ENCODE peak calls at places on chromosomes 4 and X, in seven cellular contexts. B is left lung; O is activated CD4-positive, alpha-beta T cell treated with anti-CD3 and anti-CD28 coated beads, Interleukin-2, amount 10 ng/mL, durations not matched to agents 7 days and 5 days; U is stimulated activated CD4-positive, alpha-beta T cell treated with anti-CD3 and anti-CD28 coated beads, Interleukin-1b, Interleukin-23, amount 100 ng/mL, for 48 hours; A is T follicular helper cell; M is uterus; F is NCI-H1092. W is an unnamed sample.

GRCh38 chr4:988726-989721 is 2.2 kb downstream of the IDUA start:
- DNase-seq in B (no peak), O (no peak), U (no peak), A (no peak), M (no peak), F (no peak), W (no peak)

GRCh38 chr4:23590431-23590830 is 299.4 kb downstream of the PPARGC1A start:
- DNase-seq in B (no peak), O (no peak), U (no peak), A (no peak), M (no peak), F (no peak), W (no peak)

GRCh38 chr4:153223418-153223792 is 19.2 kb downstream of the TRIM2 start:
- DNase-seq in B (no peak), O (no peak), U (no peak), A (no peak), M (no peak), F (no peak), W (no peak)

GRCh38 chrX:83508006-83508405 is at the start of gene POU3F4:
- DNase-seq in B (no peak), O (no peak), U (no peak), A (no peak), M (no peak), F (no peak), W (peak)

GRCh38 chr4:16457944-16458343 is 231.7 kb upstream of the TAPT1 start:
- DNase-seq in B (no peak), O (no peak), U (no peak), A (no peak), M (no peak), F (no peak), W (no peak)

GRCh38 chrX:12403474-12404082 is 265.3 kb downstream of the FRMPD4 start:
- DNase-seq in B (no peak), O (no peak), U (no peak), A (no peak), M (no peak), F (no peak), W (no peak)

GRCh38 chrX:14529288-14529989 is at the start of gene GLRA2:
- DNase-seq in B (no peak), O (peak), U (no peak), A (no peak), M (no peak), F (no peak), W (no peak)

GRCh38 chrX:101682723-101683122 is 23.1 kb upstream of the ARMCX2 start:
- DNase-seq in B (no peak), O (no peak), U (no peak), A (no peak), M (no peak), F (no peak), W (no peak)

GRCh38 chr4:185380320-185380719 is 15.4 kb downstream of the LRP2BP start:
- DNase-seq in B (no peak), O (no peak), U (no peak), A (no peak), M (no peak), F (no peak), W (no peak)

GRCh38 chr4:109032676-109033075 is 269.8 kb downstream of the COL25A1 start:
- DNase-seq in B (no peak), O (no peak), U (no peak), A (no peak), M (no peak), F (no peak), W (no peak)

GRCh38 chrX:49165901-49166881 is 3.6 kb downstream of the MAGIX start:
- DNase-seq in B (peak), O (peak), U (peak), A (peak), M (peak), F (peak), W (peak)

GRCh38 chr4:40238700-40239548 is 42.1 kb downstream of the RHOH start:
- DNase-seq in B (peak), O (peak), U (peak), A (peak), M (no peak), F (no peak), W (no peak)

GRCh38 chr4:31045151-31045550 is 325.0 kb downstream of the PCDH7 start:
- DNase-seq in B (no peak), O (no peak), U (no peak), A (no peak), M (no peak), F (peak), W (no peak)

GRCh38 chrX:41482153-41482850 is 35.2 kb downstream of the NYX start:
- DNase-seq in B (no peak), O (no peak), U (no peak), A (no peak), M (no peak), F (no peak), W (no peak)

GRCh38 chr4:35975617-35976355 is 268.5 kb downstream of the ARAP2 start:
- DNase-seq in B (no peak), O (no peak), U (no peak), A (no peak), M (no peak), F (no peak), W (no peak)

GRCh38 chr4:7430368-7430964 is 4.3 kb downstream of the PSAPL1 start:
- DNase-seq in B (peak), O (no peak), U (no peak), A (no peak), M (no peak), F (no peak), W (no peak)

GRCh38 chr4:89152972-89153371 is 41.6 kb downstream of the TIGD2 start:
- DNase-seq in B (no peak), O (no peak), U (no peak), A (no peak), M (no peak), F (peak), W (no peak)

GRCh38 chr4:71130827-71131603 is 137.6 kb downstream of the DCK start:
- DNase-seq in B (no peak), O (no peak), U (no peak), A (no peak), M (no peak), F (no peak), W (no peak)

GRCh38 chrX:1592863-1593201 is 1.4 kb downstream of the AKAP17A start:
- DNase-seq in B (no peak), O (peak), U (no peak), A (no peak), M (no peak), F (no peak), W (no peak)

GRCh38 chr4:53694666-53695065 is 103.4 kb upstream of the LNX1 start:
- DNase-seq in B (no peak), O (no peak), U (no peak), A (no peak), M (no peak), F (no peak), W (no peak)

GRCh38 chr4:154958121-154958520 is 177.0 kb downstream of the RBM46 start:
- DNase-seq in B (no peak), O (no peak), U (no peak), A (no peak), M (no peak), F (no peak), W (no peak)

GRCh38 chr4:8547108-8547911 is 32.9 kb upstream of the GPR78 start:
- DNase-seq in B (no peak), O (no peak), U (no peak), A (no peak), M (no peak), F (no peak), W (no peak)

GRCh38 chr4:94897023-94897422 is 139.3 kb downstream of the BMPR1B start:
- DNase-seq in B (no peak), O (no peak), U (no peak), A (no peak), M (no peak), F (no peak), W (no peak)

GRCh38 chr4:26410385-26411293 is 79.6 kb downstream of the CCKAR start:
- DNase-seq in B (no peak), O (peak), U (no peak), A (peak), M (peak), F (peak), W (no peak)

W was measured in hypothalamus.